ENCODE peak calls at places on chromosomes 16 and 17, in four cellular contexts. T is T-helper 1 cell; M is colonic mucosa; W is activated CD8-positive, alpha-beta T cell treated with anti-CD3 and anti-CD28 coated beads for 36 hours. K is an unnamed sample.

GRCh38 chr16:82156761-82157654 is 13.0 kb downstream of the MPHOSPH6 start:
- DNase-seq in T (no peak), M (no peak), W (peak), K (no peak)

GRCh38 chr16:70345840-70346239 is 863 bp upstream of the DDX19A start:
- DNase-seq in T (no peak), M (no peak), W (no peak), K (no peak)

GRCh38 chr17:8326591-8327583 is 12.8 kb upstream of the ODF4 start:
- DNase-seq in T (no peak), M (no peak), W (peak), K (no peak)

GRCh38 chr17:50459081-50459676 is 9.5 kb downstream of the CHAD start:
- DNase-seq in T (no peak), M (peak), W (no peak), K (no peak)

GRCh38 chr16:66419527-66419926 is 7.6 kb upstream of the BEAN1 start:
- DNase-seq in T (no peak), M (no peak), W (no peak), K (no peak)

GRCh38 chr17:50863221-50863843 is 2.8 kb downstream of the TOB1 start:
- DNase-seq in T (peak), M (peak), W (peak), K (peak)

GRCh38 chr17:45013021-45013997 is 38.1 kb downstream of the DCAKD start:
- DNase-seq in T (no peak), M (peak), W (no peak), K (no peak)

GRCh38 chr17:31531336-31532160 is 140.1 kb downstream of the RAB11FIP4 start:
- DNase-seq in T (no peak), M (no peak), W (no peak), K (no peak)